ENCODE peak calls at places on chromosomes 12 and 14, in seven cellular contexts. E is GM12865, S is pancreas, A is fibroblast of pulmonary artery, Y is BJ, O is lung, G is colonic mucosa. K is an unnamed sample.

GRCh38 chr12:111174283-111175108 is 194.4 kb downstream of the PHETA1 start:
- DNase-seq in E (no peak), S (no peak), A (no peak), Y (no peak), O (no peak), G (no peak), K (no peak)

GRCh38 chr14:101231828-101232227 is 328.3 kb upstream of the RTL1 start:
- DNase-seq in E (no peak), S (no peak), A (no peak), Y (no peak), O (no peak), G (no peak), K (no peak)

GRCh38 chr14:77140937-77141591 is 527 bp downstream of the ZDHHC22 start:
- DNase-seq in E (no peak), S (no peak), A (peak; percentile 18), Y (no peak), O (no peak), G (no peak), K (no peak)

GRCh38 chr12:49293056-49293956 is 1.6 kb upstream of the PRPH start:
- DNase-seq in E (no peak), S (no peak), A (no peak), Y (no peak), O (no peak), G (peak; percentile 39), K (peak; percentile 68)

GRCh38 chr14:24634158-24634557 is at the start of gene GZMB:
- DNase-seq in E (peak; percentile 37), S (no peak), A (no peak), Y (no peak), O (no peak), G (no peak), K (no peak)

GRCh38 chr14:27660683-27661082 is 1062.8 kb upstream of the NOVA1 start:
- DNase-seq in E (no peak), S (no peak), A (no peak), Y (no peak), O (no peak), G (no peak), K (no peak)

GRCh38 chr12:49297695-49298060 is 2.7 kb downstream of the PRPH start:
- DNase-seq in E (no peak), S (no peak), A (no peak), Y (no peak), O (no peak), G (no peak), K (no peak)

GRCh38 chr14:93961610-93962009 is 14.8 kb downstream of the ASB2 start:
- DNase-seq in E (no peak), S (no peak), A (no peak), Y (no peak), O (no peak), G (no peak), K (no peak)

GRCh38 chr14:101061411-101062064 is 158.0 kb upstream of the RTL1 start:
- DNase-seq in E (no peak), S (no peak), A (no peak), Y (no peak), O (no peak), G (no peak), K (no peak)

GRCh38 chr14:69398818-69399210 is 322 bp downstream of the SLC39A9 start:
- DNase-seq in E (no peak), S (no peak), A (no peak), Y (no peak), O (no peak), G (no peak), K (no peak)

GRCh38 chr12:69404851-69405365 is 45.4 kb downstream of the YEATS4 start:
- DNase-seq in E (no peak), S (no peak), A (no peak), Y (no peak), O (no peak), G (no peak), K (peak; percentile 26)

GRCh38 chr12:5187136-5187535 is 143.5 kb downstream of the KCNA5 start:
- DNase-seq in E (no peak), S (no peak), A (no peak), Y (no peak), O (no peak), G (no peak), K (no peak)

GRCh38 chr14:68964300-68965093 is 14.6 kb downstream of the ACTN1 start:
- DNase-seq in E (no peak), S (no peak), A (no peak), Y (no peak), O (no peak), G (no peak), K (no peak)

GRCh38 chr14:51554953-51555352 is 96.8 kb upstream of the FRMD6 start:
- DNase-seq in E (peak; percentile 57), S (no peak), A (peak; percentile 43), Y (no peak), O (no peak), G (no peak), K (peak; percentile 48)
- H3K4me3 ChIP-seq in E (no peak overlapping the region), S (no peak overlapping the region), A (no peak overlapping the region), Y (no peak overlapping the region), O (no peak overlapping the region), G (no peak overlapping the region), K (no peak overlapping the region)

GRCh38 chr14:95776798-95777615 is 63.1 kb upstream of the TCL1A start:
- DNase-seq in E (no peak), S (no peak), A (no peak), Y (no peak), O (no peak), G (no peak), K (no peak)

GRCh38 chr14:95769976-95770375 is 56.1 kb upstream of the TCL1A start:
- DNase-seq in E (no peak), S (no peak), A (no peak), Y (no peak), O (no peak), G (no peak), K (no peak)

GRCh38 chr14:95770777-95771176 is 56.9 kb upstream of the TCL1A start:
- DNase-seq in E (peak; percentile 11), S (no peak), A (no peak), Y (no peak), O (no peak), G (no peak), K (no peak)

GRCh38 chr14:95774265-95775160 is 60.6 kb upstream of the TCL1A start:
- DNase-seq in E (peak; percentile 75), S (peak; percentile 26), A (peak; percentile 45), Y (no peak), O (peak; percentile 50), G (peak; percentile 47), K (peak; percentile 61)
- TF ChIP-seq CTCF in E (peak; percentile 90), S (peak; percentile 76), A (peak; percentile 83), Y (peak; percentile 85), O (peak; percentile 70), G (peak; percentile 78), K (peak; percentile 90)

DNA sequence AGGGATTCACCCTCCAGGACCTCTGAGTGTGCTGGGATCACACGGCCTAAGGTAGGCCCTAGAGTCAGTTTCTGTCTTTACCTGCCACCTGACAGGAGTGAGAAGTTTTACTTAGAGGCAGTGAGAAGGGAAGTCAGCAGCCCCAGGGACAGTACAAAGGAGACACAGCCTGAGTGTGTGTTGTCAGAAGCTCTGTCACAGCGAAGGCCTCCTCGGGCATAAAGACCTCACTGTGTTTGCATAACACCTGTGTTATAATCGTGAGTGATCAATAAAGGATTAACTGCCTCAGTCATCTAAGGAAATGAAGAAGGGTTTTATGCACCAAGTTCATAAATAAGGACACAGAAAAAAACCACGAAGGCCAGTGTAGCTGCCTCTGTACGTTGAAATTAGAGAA is 159.5 kb downstream of the DAD1 start:
- DNase-seq in E (no peak), S (no peak), A (no peak), Y (no peak), O (no peak), G (no peak), K (no peak)
- H3K4me3 ChIP-seq in E (no peak overlapping the region), S (no peak overlapping the region), A (no peak overlapping the region), Y (no peak overlapping the region), O (no peak overlapping the region), G (no peak overlapping the region), K (no peak overlapping the region)

GRCh38 chr14:59631237-59631636 is 54.6 kb upstream of the CCDC175 start:
- DNase-seq in E (peak; percentile 12), S (no peak), A (peak; percentile 1), Y (no peak), O (no peak), G (no peak), K (no peak)
- TF ChIP-seq CTCF in E (no peak), S (no peak), A (peak; percentile 26), Y (peak; percentile 23), O (no peak), G (no peak), K (peak; percentile 15)

GRCh38 chr12:92468358-92469020 is 234.3 kb upstream of the PLEKHG7 start:
- DNase-seq in E (peak; percentile 78), S (no peak), A (no peak), Y (no peak), O (no peak), G (no peak), K (no peak)

GRCh38 chr12:92471551-92471950 is 231.2 kb upstream of the PLEKHG7 start:
- DNase-seq in E (peak; percentile 86), S (no peak), A (no peak), Y (no peak), O (no peak), G (no peak), K (no peak)

GRCh38 chr12:92470608-92471021 is 232.2 kb upstream of the PLEKHG7 start:
- DNase-seq in E (peak; percentile 88), S (no peak), A (no peak), Y (no peak), O (no peak), G (no peak), K (no peak)

GRCh38 chr12:92467886-92468285 is 234.9 kb upstream of the PLEKHG7 start:
- DNase-seq in E (peak; percentile 78), S (no peak), A (no peak), Y (no peak), O (no peak), G (no peak), K (peak; percentile 20)

DNA sequence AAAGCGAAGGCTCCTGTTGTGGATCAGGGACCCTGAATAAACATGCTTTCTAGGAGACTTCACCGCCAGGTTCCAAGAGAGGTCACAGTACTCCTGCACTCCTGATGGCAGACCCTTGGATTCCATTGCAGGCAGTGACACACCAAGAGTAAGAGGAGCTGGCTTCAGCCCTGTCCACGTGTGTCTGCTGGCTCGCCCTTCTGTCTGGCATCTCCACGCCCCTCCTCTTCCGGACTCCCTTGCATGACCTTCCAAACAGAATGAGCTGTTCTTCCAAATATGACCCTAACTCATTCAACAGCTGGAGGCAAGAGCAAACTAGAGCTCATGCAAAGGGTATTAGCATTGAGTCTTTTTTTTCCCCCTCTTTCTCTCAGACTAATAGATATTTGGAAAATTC is 233.0 kb upstream of the PLEKHG7 start:
- DNase-seq in E (peak; percentile 73), S (no peak), A (peak; percentile 31), Y (no peak), O (no peak), G (no peak), K (peak; percentile 50)
- H3K4me3 ChIP-seq in E (peak overlapping the region; percentile 70), S (no peak overlapping the region), A (no peak overlapping the region), Y (no peak overlapping the region), O (no peak overlapping the region), G (no peak overlapping the region), K (no peak overlapping the region)

GRCh38 chr14:54814076-54814475 is 88.5 kb downstream of the GCH1 start:
- DNase-seq in E (peak; percentile 35), S (no peak), A (no peak), Y (no peak), O (no peak), G (no peak), K (no peak)
- TF ChIP-seq CTCF in E (peak; percentile 33), S (no peak), A (peak; percentile 7), Y (no peak), O (no peak), G (no peak), K (peak; percentile 2)